ENCODE peak calls at places on chromosomes 3 and 15, in five cellular contexts. H is cardiac fibroblast; D is stimulated activated CD4-positive, alpha-beta T cell treated with anti-CD3 and anti-CD28 coated beads, Interleukin-15, amount 100 ng/mL, for 1 hour; U is T follicular helper cell; R is AG04450. F is an unnamed sample.

GRCh38 chr3:153163349-153164008 is 1.5 kb downstream of the RAP2B start:
- DNase-seq in H (peak), D (no peak), U (no peak), R (no peak), F (no peak)

GRCh38 chr3:58880182-58880581 is 169.6 kb downstream of the CFAP20DC start:
- DNase-seq in H (peak), D (no peak), U (no peak), R (no peak), F (no peak)

GRCh38 chr3:17747184-17747889 is 4.9 kb upstream of the TBC1D5 start:
- DNase-seq in H (no peak), D (no peak), U (no peak), R (no peak), F (no peak)

GRCh38 chr3:138078096-138078495 is 37.3 kb downstream of the DZIP1L start:
- DNase-seq in H (peak), D (no peak), U (no peak), R (no peak), F (no peak)

GRCh38 chr3:149941946-149942345 is 28.7 kb downstream of the PFN2 start:
- DNase-seq in H (peak), D (no peak), U (no peak), R (no peak), F (no peak)

GRCh38 chr3:196712514-196713413 is 587 bp downstream of the PIGX start:
- DNase-seq in H (peak), D (peak), U (peak), R (peak), F (no peak)

GRCh38 chr15:92393287-92393993 is at the start of gene ST8SIA2:
- DNase-seq in H (no peak), D (no peak), U (no peak), R (no peak), F (no peak)

GRCh38 chr3:79019137-79019923 is 748.5 kb downstream of the ROBO1 start:
- DNase-seq in H (peak), D (no peak), U (no peak), R (peak), F (no peak)

GRCh38 chr15:101135532-101136166 is 116.2 kb downstream of the CHSY1 start:
- DNase-seq in H (no peak), D (no peak), U (no peak), R (no peak), F (no peak)

GRCh38 chr15:73539726-73540125 is 93.5 kb downstream of the NPTN start:
- DNase-seq in H (no peak), D (no peak), U (no peak), R (no peak), F (no peak)

GRCh38 chr3:52531636-52532516 is 1.8 kb downstream of the NT5DC2 start:
- DNase-seq in H (peak), D (peak), U (no peak), R (no peak), F (no peak)

F was measured in central memory CD8-positive, alpha-beta T cell.